ENCODE peak calls at places on chromosomes 11 and 22, in five cellular contexts. C is NCI-H1417 treated with DMSO at 0.1 percent for 48 hours, R is memory B cell, L is GOT3, Z is COLO829. O is an unnamed sample.

GRCh38 chr11:88353386-88353785 is 15.8 kb upstream of the CTSC start:
- DNase-seq in R (no peak), L (no peak), C (no peak), Z (no peak), O (no peak)

GRCh38 chr11:94938399-94939055 is 34.8 kb downstream of the CWC15 start:
- DNase-seq in R (no peak), L (no peak), Z (peak; percentile 42), C (no peak), O (no peak)

GRCh38 chr11:64969209-64969608 is 2.7 kb downstream of the MAJIN start:
- DNase-seq in Z (no peak), R (no peak), L (no peak), C (no peak), O (no peak)

GRCh38 chr11:105144887-105145286 is 5.3 kb upstream of the CARD18 start:
- DNase-seq in R (no peak), L (no peak), C (no peak), Z (peak; percentile 23), O (no peak)

GRCh38 chr11:15576759-15577158 is 462.0 kb downstream of the INSC start:
- DNase-seq in Z (no peak), L (no peak), R (no peak), C (no peak), O (no peak)

GRCh38 chr22:40746428-40747220 is 67.3 kb downstream of the MCHR1 start:
- DNase-seq in R (no peak), Z (no peak), L (no peak), C (no peak), O (no peak)

GRCh38 chr22:47043835-47044721 is 281.6 kb downstream of the TBC1D22A start:
- DNase-seq in L (no peak), C (no peak), R (no peak), Z (peak; percentile 60), O (no peak)

GRCh38 chr11:58927393-58928081 is 11.8 kb upstream of the GLYATL1 start:
- DNase-seq in C (no peak), R (no peak), Z (no peak), L (no peak), O (no peak)

GRCh38 chr22:45318558-45319318 is 9.0 kb downstream of the FAM118A start:
- DNase-seq in Z (no peak), C (no peak), R (no peak), L (no peak), O (no peak)

GRCh38 chr22:43481528-43482309 is 69.9 kb downstream of the MPPED1 start:
- DNase-seq in C (no peak), R (no peak), L (no peak), Z (no peak), O (no peak)

GRCh38 chr22:42389137-42389536 is 43.1 kb downstream of the NFAM1 start:
- DNase-seq in Z (no peak), C (no peak), R (no peak), L (no peak), O (no peak)

GRCh38 chr11:72633068-72633467 is 41.2 kb downstream of the PDE2A start:
- DNase-seq in L (no peak), C (no peak), R (no peak), Z (no peak), O (no peak)

GRCh38 chr11:32213223-32213622 is 122.3 kb downstream of the RCN1 start:
- DNase-seq in C (no peak), L (peak; percentile 21), Z (no peak), R (no peak), O (no peak)

GRCh38 chr11:35274909-35275807 is 136.2 kb downstream of the CD44 start:
- DNase-seq in L (peak; percentile 24), C (no peak), Z (no peak), R (no peak), O (no peak)

GRCh38 chr11:15670520-15671070 is 555.9 kb downstream of the INSC start:
- DNase-seq in R (no peak), L (no peak), C (no peak), Z (no peak), O (no peak)

GRCh38 chr22:17350292-17350691 is 19.0 kb upstream of the CECR2 start:
- DNase-seq in R (no peak), Z (peak; percentile 59), C (no peak), L (no peak), O (no peak)

O was measured in GM19239.